ENCODE peak calls at places on chromosomes 16 and 17, in ten cellular contexts. One of them, this sample, is unnamed.

GRCh38 chr17:74125160-74125559 is 78.3 kb upstream of the RPL38 start:
- DNase-seq in left ventricle myocardium inferior: no peak
- DNase-seq in thyroid gland: no peak
- DNase-seq in GM12864: no peak
- DNase-seq in foreskin fibroblast: no peak
- DNase-seq in brain microvascular endothelial cell: no peak
- DNase-seq in left lung: no peak
- DNase-seq in psoas muscle: no peak
- DNase-seq in CD8-positive, alpha-beta T cell: no peak
- DNase-seq in glutamatergic neuron: no peak
- DNase-seq in this sample: no peak

GRCh38 chr17:8563981-8564602 is 66.4 kb downstream of the MYH10 start:
- DNase-seq in left ventricle myocardium inferior: no peak
- DNase-seq in thyroid gland: no peak
- DNase-seq in GM12864: no peak
- DNase-seq in foreskin fibroblast: peak
- DNase-seq in brain microvascular endothelial cell: no peak
- DNase-seq in left lung: no peak
- DNase-seq in psoas muscle: no peak
- DNase-seq in CD8-positive, alpha-beta T cell: no peak
- DNase-seq in glutamatergic neuron: no peak
- DNase-seq in this sample: no peak

GRCh38 chr17:57186231-57187019 is 69.9 kb upstream of the MSI2 start:
- DNase-seq in left ventricle myocardium inferior: no peak
- DNase-seq in thyroid gland: no peak
- DNase-seq in GM12864: no peak
- DNase-seq in foreskin fibroblast: peak
- DNase-seq in brain microvascular endothelial cell: no peak
- DNase-seq in left lung: no peak
- DNase-seq in psoas muscle: no peak
- DNase-seq in CD8-positive, alpha-beta T cell: no peak
- DNase-seq in glutamatergic neuron: no peak
- DNase-seq in this sample: no peak

GRCh38 chr17:20202141-20202574 is 193.0 kb downstream of the SPECC1 start:
- DNase-seq in left ventricle myocardium inferior: no peak
- DNase-seq in thyroid gland: no peak
- DNase-seq in GM12864: no peak
- DNase-seq in foreskin fibroblast: no peak
- DNase-seq in brain microvascular endothelial cell: no peak
- DNase-seq in left lung: no peak
- DNase-seq in psoas muscle: no peak
- DNase-seq in CD8-positive, alpha-beta T cell: no peak
- DNase-seq in glutamatergic neuron: no peak
- DNase-seq in this sample: no peak

GRCh38 chr16:70751593-70751992 is 49.4 kb downstream of the VAC14 start:
- DNase-seq in left ventricle myocardium inferior: no peak
- DNase-seq in thyroid gland: no peak
- DNase-seq in GM12864: no peak
- DNase-seq in foreskin fibroblast: no peak
- DNase-seq in brain microvascular endothelial cell: no peak
- DNase-seq in left lung: no peak
- DNase-seq in psoas muscle: no peak
- DNase-seq in CD8-positive, alpha-beta T cell: no peak
- DNase-seq in glutamatergic neuron: no peak
- DNase-seq in this sample: no peak

GRCh38 chr16:50597563-50598255 is 49.5 kb downstream of the NKD1 start:
- DNase-seq in left ventricle myocardium inferior: no peak
- DNase-seq in thyroid gland: no peak
- DNase-seq in GM12864: no peak
- DNase-seq in foreskin fibroblast: no peak
- DNase-seq in brain microvascular endothelial cell: no peak
- DNase-seq in left lung: no peak
- DNase-seq in psoas muscle: no peak
- DNase-seq in CD8-positive, alpha-beta T cell: no peak
- DNase-seq in glutamatergic neuron: no peak
- DNase-seq in this sample: no peak

GRCh38 chr16:73058221-73058615 is 10.3 kb upstream of the ZFHX3 start:
- DNase-seq in left ventricle myocardium inferior: peak
- DNase-seq in thyroid gland: peak
- DNase-seq in GM12864: no peak
- DNase-seq in foreskin fibroblast: peak
- DNase-seq in brain microvascular endothelial cell: no peak
- DNase-seq in left lung: peak
- DNase-seq in psoas muscle: peak
- DNase-seq in CD8-positive, alpha-beta T cell: no peak
- DNase-seq in glutamatergic neuron: peak
- DNase-seq in this sample: no peak

GRCh38 chr17:2837147-2837561 is 40.9 kb downstream of the RAP1GAP2 start:
- DNase-seq in left ventricle myocardium inferior: no peak
- DNase-seq in thyroid gland: no peak
- DNase-seq in GM12864: no peak
- DNase-seq in foreskin fibroblast: no peak
- DNase-seq in brain microvascular endothelial cell: no peak
- DNase-seq in left lung: no peak
- DNase-seq in psoas muscle: no peak
- DNase-seq in CD8-positive, alpha-beta T cell: no peak
- DNase-seq in glutamatergic neuron: no peak
- DNase-seq in this sample: no peak

GRCh38 chr16:50622643-50623369 is 58.3 kb downstream of the SNX20 start:
- DNase-seq in left ventricle myocardium inferior: no peak
- DNase-seq in thyroid gland: no peak
- DNase-seq in GM12864: no peak
- DNase-seq in foreskin fibroblast: no peak
- DNase-seq in brain microvascular endothelial cell: no peak
- DNase-seq in left lung: no peak
- DNase-seq in psoas muscle: no peak
- DNase-seq in CD8-positive, alpha-beta T cell: no peak
- DNase-seq in glutamatergic neuron: no peak
- DNase-seq in this sample: no peak

GRCh38 chr16:11328172-11329079 is 16.8 kb upstream of the RMI2 start:
- DNase-seq in left ventricle myocardium inferior: peak
- DNase-seq in thyroid gland: peak
- DNase-seq in GM12864: peak
- DNase-seq in foreskin fibroblast: peak
- DNase-seq in brain microvascular endothelial cell: peak
- DNase-seq in left lung: peak
- DNase-seq in psoas muscle: peak
- DNase-seq in CD8-positive, alpha-beta T cell: peak
- DNase-seq in glutamatergic neuron: peak
- DNase-seq in this sample: no peak

GRCh38 chr16:50309527-50310307 is 43.4 kb downstream of the ADCY7 start:
- DNase-seq in left ventricle myocardium inferior: no peak
- DNase-seq in thyroid gland: no peak
- DNase-seq in GM12864: no peak
- DNase-seq in foreskin fibroblast: no peak
- DNase-seq in brain microvascular endothelial cell: no peak
- DNase-seq in left lung: no peak
- DNase-seq in psoas muscle: no peak
- DNase-seq in CD8-positive, alpha-beta T cell: no peak
- DNase-seq in glutamatergic neuron: no peak
- DNase-seq in this sample: no peak

GRCh38 chr17:75524971-75525805 is at the start of gene LLGL2:
- DNase-seq in left ventricle myocardium inferior: peak
- DNase-seq in thyroid gland: peak
- DNase-seq in GM12864: no peak
- DNase-seq in foreskin fibroblast: peak
- DNase-seq in brain microvascular endothelial cell: no peak
- DNase-seq in left lung: peak
- DNase-seq in psoas muscle: peak
- DNase-seq in CD8-positive, alpha-beta T cell: peak
- DNase-seq in glutamatergic neuron: peak
- DNase-seq in this sample: peak
- TF ChIP-seq CTCF in left ventricle myocardium inferior: peak
- TF ChIP-seq CTCF in thyroid gland: no peak
- TF ChIP-seq CTCF in GM12864: peak
- TF ChIP-seq CTCF in foreskin fibroblast: peak
- TF ChIP-seq CTCF in brain microvascular endothelial cell: peak
- TF ChIP-seq CTCF in left lung: peak
- TF ChIP-seq CTCF in psoas muscle: peak
- TF ChIP-seq CTCF in CD8-positive, alpha-beta T cell: no peak
- TF ChIP-seq CTCF in glutamatergic neuron: no peak
- TF ChIP-seq CTCF in this sample: peak

GRCh38 chr16:4316732-4317461 is 1.0 kb downstream of the GLIS2 start:
- DNase-seq in left ventricle myocardium inferior: peak
- DNase-seq in thyroid gland: peak
- DNase-seq in GM12864: no peak
- DNase-seq in foreskin fibroblast: peak
- DNase-seq in brain microvascular endothelial cell: no peak
- DNase-seq in left lung: peak
- DNase-seq in psoas muscle: peak
- DNase-seq in CD8-positive, alpha-beta T cell: no peak
- DNase-seq in glutamatergic neuron: no peak
- DNase-seq in this sample: peak
- TF ChIP-seq CTCF in left ventricle myocardium inferior: no peak
- TF ChIP-seq CTCF in thyroid gland: no peak
- TF ChIP-seq CTCF in GM12864: no peak
- TF ChIP-seq CTCF in foreskin fibroblast: no peak
- TF ChIP-seq CTCF in brain microvascular endothelial cell: no peak
- TF ChIP-seq CTCF in left lung: no peak
- TF ChIP-seq CTCF in psoas muscle: no peak
- TF ChIP-seq CTCF in CD8-positive, alpha-beta T cell: no peak
- TF ChIP-seq CTCF in glutamatergic neuron: no peak
- TF ChIP-seq CTCF in this sample: no peak

GRCh38 chr17:40425741-40426140 is 8.0 kb upstream of the TOP2A start:
- DNase-seq in left ventricle myocardium inferior: no peak
- DNase-seq in thyroid gland: no peak
- DNase-seq in GM12864: no peak
- DNase-seq in foreskin fibroblast: no peak
- DNase-seq in brain microvascular endothelial cell: no peak
- DNase-seq in left lung: peak
- DNase-seq in psoas muscle: no peak
- DNase-seq in CD8-positive, alpha-beta T cell: no peak
- DNase-seq in glutamatergic neuron: no peak
- DNase-seq in this sample: no peak

GRCh38 chr17:40430272-40431230 is 12.7 kb upstream of the IGFBP4 start:
- DNase-seq in left ventricle myocardium inferior: no peak
- DNase-seq in thyroid gland: no peak
- DNase-seq in GM12864: no peak
- DNase-seq in foreskin fibroblast: no peak
- DNase-seq in brain microvascular endothelial cell: no peak
- DNase-seq in left lung: peak
- DNase-seq in psoas muscle: no peak
- DNase-seq in CD8-positive, alpha-beta T cell: no peak
- DNase-seq in glutamatergic neuron: no peak
- DNase-seq in this sample: no peak

GRCh38 chr17:40422990-40423611 is 5.4 kb upstream of the TOP2A start:
- DNase-seq in left ventricle myocardium inferior: no peak
- DNase-seq in thyroid gland: no peak
- DNase-seq in GM12864: no peak
- DNase-seq in foreskin fibroblast: no peak
- DNase-seq in brain microvascular endothelial cell: no peak
- DNase-seq in left lung: no peak
- DNase-seq in psoas muscle: no peak
- DNase-seq in CD8-positive, alpha-beta T cell: no peak
- DNase-seq in glutamatergic neuron: no peak
- DNase-seq in this sample: no peak

GRCh38 chr17:40431231-40431602 is 12.0 kb upstream of the IGFBP4 start:
- DNase-seq in left ventricle myocardium inferior: no peak
- DNase-seq in thyroid gland: no peak
- DNase-seq in GM12864: no peak
- DNase-seq in foreskin fibroblast: no peak
- DNase-seq in brain microvascular endothelial cell: no peak
- DNase-seq in left lung: peak
- DNase-seq in psoas muscle: no peak
- DNase-seq in CD8-positive, alpha-beta T cell: no peak
- DNase-seq in glutamatergic neuron: no peak
- DNase-seq in this sample: no peak

GRCh38 chr17:40427002-40427491 is 9.4 kb upstream of the TOP2A start:
- DNase-seq in left ventricle myocardium inferior: no peak
- DNase-seq in thyroid gland: no peak
- DNase-seq in GM12864: no peak
- DNase-seq in foreskin fibroblast: no peak
- DNase-seq in brain microvascular endothelial cell: no peak
- DNase-seq in left lung: peak
- DNase-seq in psoas muscle: no peak
- DNase-seq in CD8-positive, alpha-beta T cell: no peak
- DNase-seq in glutamatergic neuron: no peak
- DNase-seq in this sample: no peak
- TF ChIP-seq CTCF in left ventricle myocardium inferior: no peak
- TF ChIP-seq CTCF in thyroid gland: no peak
- TF ChIP-seq CTCF in GM12864: no peak
- TF ChIP-seq CTCF in foreskin fibroblast: no peak
- TF ChIP-seq CTCF in brain microvascular endothelial cell: no peak
- TF ChIP-seq CTCF in left lung: no peak
- TF ChIP-seq CTCF in psoas muscle: no peak
- TF ChIP-seq CTCF in CD8-positive, alpha-beta T cell: no peak
- TF ChIP-seq CTCF in glutamatergic neuron: no peak
- TF ChIP-seq CTCF in this sample: no peak

DNA sequence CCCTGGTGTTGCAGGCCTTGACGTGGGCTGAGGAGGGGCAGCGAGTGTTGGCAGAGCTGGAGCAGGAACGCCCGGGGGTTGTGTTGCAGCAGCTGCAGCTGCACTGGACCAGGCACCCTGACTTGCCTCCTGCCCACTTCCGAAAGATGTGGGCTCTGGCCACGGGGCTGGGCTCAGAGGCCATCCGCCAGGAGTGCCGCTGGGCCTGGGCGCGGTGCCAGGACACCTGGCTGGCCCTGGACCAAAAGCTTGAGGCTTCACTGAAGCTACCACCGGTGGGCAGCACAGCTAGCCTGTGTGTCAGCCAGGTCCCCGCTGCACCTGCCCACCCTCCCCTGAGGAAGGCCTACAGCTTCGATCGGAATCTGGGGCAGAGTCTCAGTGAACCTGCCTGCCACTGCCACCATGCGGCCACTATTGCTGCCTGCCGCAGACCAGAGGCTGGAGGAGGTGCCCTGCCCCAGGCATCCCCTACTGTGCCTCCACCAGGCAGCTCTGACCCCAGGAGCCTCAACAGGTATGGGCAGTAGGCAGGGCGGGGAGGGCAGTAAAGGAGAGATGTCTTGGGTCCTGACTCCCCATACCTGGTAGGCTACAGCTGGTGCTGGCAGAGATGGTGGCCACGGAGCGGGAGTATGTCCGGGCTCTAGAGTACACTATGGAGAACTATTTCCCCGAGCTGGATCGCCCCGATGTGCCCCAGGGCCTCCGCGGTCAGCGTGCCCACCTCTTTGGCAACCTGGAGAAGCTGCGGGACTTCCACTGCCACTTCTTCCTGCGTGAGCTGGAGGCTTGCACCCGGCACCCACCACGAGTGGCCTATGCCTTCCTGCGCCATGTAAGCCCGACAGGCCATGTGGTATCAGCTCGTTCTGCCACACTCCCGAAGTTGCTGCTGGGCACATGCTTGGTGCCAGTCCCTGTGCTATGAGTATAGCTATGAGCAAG is 5.6 kb downstream of the PLEKHG4 start:
- DNase-seq in left ventricle myocardium inferior: no peak
- DNase-seq in thyroid gland: peak
- DNase-seq in GM12864: no peak
- DNase-seq in foreskin fibroblast: peak
- DNase-seq in brain microvascular endothelial cell: no peak
- DNase-seq in left lung: no peak
- DNase-seq in psoas muscle: peak
- DNase-seq in CD8-positive, alpha-beta T cell: no peak
- DNase-seq in glutamatergic neuron: peak
- DNase-seq in this sample: peak
- TF ChIP-seq CTCF in left ventricle myocardium inferior: peak
- TF ChIP-seq CTCF in thyroid gland: peak
- TF ChIP-seq CTCF in GM12864: peak
- TF ChIP-seq CTCF in foreskin fibroblast: peak
- TF ChIP-seq CTCF in brain microvascular endothelial cell: peak
- TF ChIP-seq CTCF in left lung: no peak
- TF ChIP-seq CTCF in psoas muscle: peak
- TF ChIP-seq CTCF in CD8-positive, alpha-beta T cell: no peak
- TF ChIP-seq CTCF in glutamatergic neuron: no peak
- TF ChIP-seq CTCF in this sample: peak

This sample was measured in RWPE2.